ENCODE peak calls at places on chromosome 4, in nine cellular contexts. U is HFFc6; B is kidney tubule cell; F is NCI-H69; R is T-helper 1 cell; Z is effector memory CD4-positive, alpha-beta T cell; V is activated CD4-positive, CD25-positive, alpha-beta regulatory T cell; Q is activated T-helper 1 cell treated with anti-CD3 and anti-CD28 coated beads, Interleukin-2, amount 50 U/mL, for 16 hours; W is colonic mucosa. L is an unnamed sample.
A peak's percentile ranks its signal among the peaks of the same experiment; 100 is the strongest.

GRCh38 chr4:87499415-87500106 is 29.6 kb downstream of the SPARCL1 start:
- DNase-seq in U (no peak), B (no peak), F (no peak), R (no peak), Z (no peak), V (no peak), Q (no peak), W (no peak), L (no peak)

GRCh38 chr4:187021436-187022205 is 298.0 kb upstream of the FAT1 start:
- DNase-seq in U (no peak), B (peak; percentile 84), F (peak; percentile 21), R (no peak), Z (no peak), V (no peak), Q (no peak), W (no peak), L (no peak)

GRCh38 chr4:82779032-82779431 is 19.6 kb downstream of the SCD5 start:
- DNase-seq in U (no peak), B (peak; percentile 92), F (no peak), R (no peak), Z (no peak), V (no peak), Q (no peak), W (no peak), L (no peak)

GRCh38 chr4:75876218-75876617 is 26.0 kb downstream of the PPEF2 start:
- DNase-seq in U (no peak), B (no peak), F (peak; percentile 4), R (no peak), Z (no peak), V (no peak), Q (no peak), W (no peak), L (no peak)

GRCh38 chr4:121510260-121510942 is 129.6 kb upstream of the QRFPR start:
- DNase-seq in U (no peak), B (peak; percentile 9), F (no peak), R (no peak), Z (no peak), V (no peak), Q (no peak), W (no peak), L (no peak)

GRCh38 chr4:42761804-42762203 is 104.9 kb upstream of the ATP8A1 start:
- DNase-seq in U (no peak), B (no peak), F (no peak), R (no peak), Z (no peak), V (no peak), Q (no peak), W (no peak), L (no peak)

GRCh38 chr4:138291431-138291830 is 49.3 kb upstream of the SLC7A11 start:
- DNase-seq in U (no peak), B (no peak), F (no peak), R (no peak), Z (no peak), V (no peak), Q (no peak), W (no peak), L (no peak)

GRCh38 chr4:184472540-184473264 is 1.6 kb downstream of the IRF2 start:
- DNase-seq in U (peak; percentile 61), B (peak; percentile 84), F (peak; percentile 68), R (peak; percentile 34), Z (peak; percentile 53), V (peak; percentile 9), Q (peak; percentile 7), W (peak; percentile 92), L (peak; percentile 65)

GRCh38 chr4:144621681-144622080 is 24.3 kb upstream of the HHIP start:
- DNase-seq in U (no peak), B (no peak), F (no peak), R (no peak), Z (no peak), V (no peak), Q (no peak), W (no peak), L (no peak)

GRCh38 chr4:172707622-172708021 is 461.0 kb upstream of the GALNT7 start:
- DNase-seq in U (no peak), B (no peak), F (peak; percentile 24), R (no peak), Z (no peak), V (no peak), Q (no peak), W (no peak), L (no peak)

GRCh38 chr4:57061395-57061794 is 48.8 kb downstream of the IGFBP7 start:
- DNase-seq in U (no peak), B (peak; percentile 63), F (no peak), R (no peak), Z (no peak), V (no peak), Q (no peak), W (no peak), L (no peak)

GRCh38 chr4:81426770-81427604 is 44.7 kb downstream of the RASGEF1B start:
- DNase-seq in U (no peak), B (peak; percentile 80), F (peak; percentile 10), R (no peak), Z (no peak), V (no peak), Q (no peak), W (no peak), L (no peak)

L was measured in NK-92 treated with Interleukin-12 subunit alpha and Interleukin-12 subunit beta, amount 100 ng/mL, for 24 hours.